ENCODE peak calls at places on chromosomes 12 and 14, in five cellular contexts. A is fibroblast of pulmonary artery; S is NCI-H2081; Y is neuronal stem cell; Q is activated naive CD4-positive, alpha-beta T cell treated with anti-CD3 and anti-CD28 coated beads, Interleukin-2, amount 10 ng/mL, durations not matched to agents 7 days and 5 days. T is an unnamed sample.

GRCh38 chr14:60508707-60509437 is at the start of gene SIX6:
- DNase-seq in A (peak), S (peak), Y (peak), Q (no peak), T (no peak)

GRCh38 chr14:37036669-37037341 is 135.6 kb downstream of the SLC25A21 start:
- DNase-seq in A (no peak), S (no peak), Y (no peak), Q (no peak), T (peak)

GRCh38 chr12:50006754-50007442 is 18.4 kb downstream of the RACGAP1 start:
- DNase-seq in A (no peak), S (peak), Y (no peak), Q (no peak), T (no peak)

GRCh38 chr12:51307655-51308593 is 16.1 kb downstream of the BIN2 start:
- DNase-seq in A (peak), S (no peak), Y (no peak), Q (no peak), T (peak)

GRCh38 chr14:21084988-21085853 is 13.2 kb downstream of the ZNF219 start:
- DNase-seq in A (peak), S (no peak), Y (no peak), Q (no peak), T (peak)

GRCh38 chr12:131333136-131333535 is 377.8 kb upstream of the SFSWAP start:
- DNase-seq in A (no peak), S (no peak), Y (no peak), Q (no peak), T (no peak)

GRCh38 chr14:99131632-99132271 is 140.2 kb downstream of the BCL11B start:
- DNase-seq in A (no peak), S (no peak), Y (no peak), Q (no peak), T (no peak)

GRCh38 chr12:112836736-112837628 is 45.4 kb downstream of the RPH3A start:
- DNase-seq in A (no peak), S (no peak), Y (no peak), Q (no peak), T (no peak)

GRCh38 chr14:85824526-85824925 is 294.6 kb downstream of the FLRT2 start:
- DNase-seq in A (no peak), S (peak), Y (peak), Q (no peak), T (no peak)

GRCh38 chr14:50797250-50798047 is 33.5 kb downstream of the NIN start:
- DNase-seq in A (no peak), S (no peak), Y (no peak), Q (no peak), T (no peak)

GRCh38 chr12:108630481-108631207 is 3.0 kb downstream of the SELPLG start:
- DNase-seq in A (no peak), S (no peak), Y (no peak), Q (peak), T (peak)

GRCh38 chr12:68391905-68392304 is 59.7 kb upstream of the MDM1 start:
- DNase-seq in A (no peak), S (no peak), Y (no peak), Q (no peak), T (no peak)

GRCh38 chr12:122020795-122021192 is 890 bp upstream of the BCL7A start:
- DNase-seq in A (no peak), S (no peak), Y (no peak), Q (no peak), T (no peak)

GRCh38 chr14:103770902-103771301 is 55.3 kb downstream of the ZFYVE21 start:
- DNase-seq in A (no peak), S (no peak), Y (no peak), Q (no peak), T (no peak)

GRCh38 chr12:114004402-114004801 is 38.3 kb upstream of the RBM19 start:
- DNase-seq in A (no peak), S (no peak), Y (no peak), Q (no peak), T (no peak)